ENCODE peak calls at places on chromosomes 4 and X, in four cellular contexts. One of them, this sample, is unnamed. For H3K36me3, the result is how much of the 10 kb centered on the place peaks cover.

GRCh38 chrX:42219231-42219630 is 295.9 kb upstream of the CASK start:
- DNase-seq in OCI-LY7: no peak
- DNase-seq in fibroblast of lung: no peak
- DNase-seq in neural progenitor cell: no peak
- DNase-seq in this sample: no peak

GRCh38 chr4:174873931-174874330 is 44.2 kb upstream of the ADAM29 start:
- DNase-seq in OCI-LY7: peak
- DNase-seq in fibroblast of lung: no peak
- DNase-seq in neural progenitor cell: peak
- DNase-seq in this sample: no peak

GRCh38 chr4:94726524-94727123 is 31.1 kb upstream of the BMPR1B start:
- DNase-seq in fibroblast of lung: no peak
- DNase-seq in neural progenitor cell: peak
- DNase-seq in OCI-LY7: no peak
- DNase-seq in this sample: no peak

GRCh38 chrX:71870337-71871098 is 40.1 kb upstream of the NHSL2 start:
- DNase-seq in fibroblast of lung: no peak
- DNase-seq in OCI-LY7: peak
- DNase-seq in neural progenitor cell: peak
- DNase-seq in this sample: peak

GRCh38 chr4:150050566-150050965 is 27.7 kb upstream of the DCLK2 start:
- DNase-seq in fibroblast of lung: no peak
- DNase-seq in neural progenitor cell: no peak
- DNase-seq in OCI-LY7: no peak
- DNase-seq in this sample: no peak

GRCh38 chr4:79920454-79920853 is 152.6 kb downstream of the ANTXR2 start:
- DNase-seq in OCI-LY7: no peak
- DNase-seq in fibroblast of lung: no peak
- DNase-seq in neural progenitor cell: no peak
- DNase-seq in this sample: no peak

GRCh38 chr4:106286611-106287010 is 29.4 kb downstream of the TBCK start:
- DNase-seq in fibroblast of lung: no peak
- DNase-seq in OCI-LY7: no peak
- DNase-seq in neural progenitor cell: no peak
- DNase-seq in this sample: no peak

GRCh38 chr4:164488114-164488513 is 265.8 kb upstream of the SMIM31 start:
- DNase-seq in OCI-LY7: no peak
- DNase-seq in fibroblast of lung: no peak
- DNase-seq in neural progenitor cell: no peak
- DNase-seq in this sample: no peak

GRCh38 chr4:142474398-142475087 is 371.6 kb downstream of the INPP4B start:
- DNase-seq in neural progenitor cell: no peak
- DNase-seq in OCI-LY7: no peak
- DNase-seq in fibroblast of lung: no peak
- DNase-seq in this sample: peak

GRCh38 chrX:72062890-72063289 is 68.8 kb downstream of the RTL5 start:
- DNase-seq in OCI-LY7: no peak
- DNase-seq in fibroblast of lung: peak
- DNase-seq in neural progenitor cell: no peak
- DNase-seq in this sample: no peak

GRCh38 chrX:72245461-72246089 is 6.7 kb upstream of the ERCC6L start:
- DNase-seq in neural progenitor cell: peak
- DNase-seq in OCI-LY7: peak
- DNase-seq in fibroblast of lung: peak
- DNase-seq in this sample: peak

GRCh38 chr4:151304755-151305154 is 20.6 kb downstream of the SH3D19 start:
- DNase-seq in fibroblast of lung: no peak
- DNase-seq in neural progenitor cell: no peak
- DNase-seq in OCI-LY7: no peak
- DNase-seq in this sample: peak

GRCh38 chr4:38094419-38094818 is 134.2 kb downstream of the PTTG2 start:
- DNase-seq in fibroblast of lung: no peak
- DNase-seq in neural progenitor cell: no peak
- DNase-seq in OCI-LY7: no peak
- DNase-seq in this sample: no peak

GRCh38 chrX:131564553-131565229 is 20.8 kb downstream of the OR13H1 start:
- DNase-seq in fibroblast of lung: no peak
- DNase-seq in OCI-LY7: no peak
- DNase-seq in neural progenitor cell: no peak
- DNase-seq in this sample: no peak

GRCh38 chr4:80112236-80112635 is 39.2 kb upstream of the ANTXR2 start:
- DNase-seq in fibroblast of lung: peak
- DNase-seq in OCI-LY7: no peak
- DNase-seq in neural progenitor cell: no peak
- DNase-seq in this sample: peak

GRCh38 chr4:174460684-174461083 is 61.6 kb downstream of the HPGD start:
- DNase-seq in OCI-LY7: no peak
- DNase-seq in neural progenitor cell: no peak
- DNase-seq in fibroblast of lung: peak
- DNase-seq in this sample: no peak

GRCh38 chr4:109234596-109234995 is 67.9 kb downstream of the COL25A1 start:
- DNase-seq in neural progenitor cell: no peak
- DNase-seq in OCI-LY7: no peak
- DNase-seq in fibroblast of lung: no peak
- DNase-seq in this sample: no peak

GRCh38 chr4:109232666-109233065 is 69.8 kb downstream of the COL25A1 start:
- DNase-seq in OCI-LY7: no peak
- DNase-seq in neural progenitor cell: no peak
- DNase-seq in fibroblast of lung: no peak
- DNase-seq in this sample: no peak

GRCh38 chr4:109233585-109233984 is 68.9 kb downstream of the COL25A1 start:
- DNase-seq in fibroblast of lung: no peak
- DNase-seq in neural progenitor cell: no peak
- DNase-seq in OCI-LY7: no peak
- DNase-seq in this sample: no peak

GRCh38 chr4:109229028-109229427 is 73.4 kb downstream of the COL25A1 start:
- DNase-seq in neural progenitor cell: no peak
- DNase-seq in OCI-LY7: no peak
- DNase-seq in fibroblast of lung: no peak
- DNase-seq in this sample: no peak

DNA sequence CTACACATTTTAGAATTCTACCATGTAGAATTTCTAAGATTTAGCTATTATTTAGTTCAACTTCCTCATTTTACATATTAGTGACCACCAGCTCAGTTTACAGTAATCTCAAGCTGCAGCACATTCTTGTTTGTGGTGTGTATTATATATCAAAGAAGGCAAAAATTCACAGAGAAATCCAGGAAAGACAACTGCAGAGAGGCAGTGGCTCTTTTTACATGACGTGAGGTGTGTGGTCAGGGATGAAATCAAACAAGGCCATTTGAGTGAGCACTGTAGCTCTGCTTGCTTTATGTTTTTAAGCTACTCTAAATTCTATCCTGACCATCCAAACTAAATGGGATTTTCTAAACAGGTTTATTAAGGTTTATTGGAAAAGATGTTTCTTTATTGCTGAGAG is 71.1 kb downstream of the COL25A1 start:
- DNase-seq in OCI-LY7: no peak
- DNase-seq in neural progenitor cell: no peak
- DNase-seq in fibroblast of lung: no peak
- DNase-seq in this sample: no peak
- H2AFZ ChIP-seq in OCI-LY7: no peak
- H2AFZ ChIP-seq in neural progenitor cell: no peak
- H2AFZ ChIP-seq in fibroblast of lung: no peak
- H2AFZ ChIP-seq in this sample: no peak

GRCh38 chr4:1310796-1311715 is 21.4 kb downstream of the MAEA start:
- DNase-seq in OCI-LY7: peak
- DNase-seq in neural progenitor cell: no peak
- DNase-seq in fibroblast of lung: no peak
- DNase-seq in this sample: peak

GRCh38 chr4:1315306-1315705 is 25.6 kb downstream of the MAEA start:
- DNase-seq in OCI-LY7: no peak
- DNase-seq in neural progenitor cell: no peak
- DNase-seq in fibroblast of lung: no peak
- DNase-seq in this sample: no peak

GRCh38 chr4:1315838-1316536 is 26.3 kb downstream of the MAEA start:
- DNase-seq in neural progenitor cell: no peak
- DNase-seq in OCI-LY7: peak
- DNase-seq in fibroblast of lung: no peak
- DNase-seq in this sample: no peak

GRCh38 chr4:1310031-1310795 is 20.5 kb downstream of the MAEA start:
- DNase-seq in fibroblast of lung: no peak
- DNase-seq in neural progenitor cell: no peak
- DNase-seq in OCI-LY7: no peak
- DNase-seq in this sample: peak

DNA sequence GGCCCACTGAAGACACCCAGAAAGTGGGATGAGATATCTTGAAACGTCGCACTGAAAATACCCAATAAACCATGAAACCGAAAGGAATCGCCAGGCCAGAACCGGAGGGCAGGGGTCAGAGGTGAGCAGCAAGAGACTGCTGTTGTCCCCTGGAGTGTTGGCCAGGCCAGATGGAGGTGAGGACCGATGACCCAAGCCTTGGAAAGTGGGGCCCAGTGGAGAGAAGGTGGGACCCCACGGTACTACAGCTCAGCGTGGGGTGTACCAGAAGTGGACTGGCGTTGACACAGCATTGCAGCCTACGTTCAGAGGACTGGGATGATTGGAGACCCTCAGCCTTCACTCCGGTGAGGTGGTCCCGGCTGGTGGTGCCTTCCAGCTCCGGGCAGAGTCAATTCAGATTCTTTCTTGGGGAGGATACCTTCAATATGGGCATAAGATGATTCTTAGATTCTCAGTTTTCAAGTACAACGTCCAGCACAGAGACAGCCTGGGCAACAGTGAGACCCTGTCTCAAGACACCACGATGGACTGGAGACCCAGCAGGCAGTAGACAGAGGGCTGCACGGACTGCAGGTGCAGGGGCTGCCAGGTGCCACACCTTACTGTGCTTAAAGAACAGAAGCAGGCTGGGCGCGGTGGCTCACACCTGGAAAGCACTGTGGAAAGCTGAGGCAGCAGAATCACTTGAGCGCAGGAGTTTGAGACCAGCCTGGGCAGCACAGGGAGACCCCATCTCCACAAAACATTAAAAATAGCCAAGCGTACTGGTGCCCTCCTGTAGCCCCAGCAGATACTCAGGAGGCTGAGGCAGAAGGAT is 23.3 kb downstream of the MAEA start:
- DNase-seq in OCI-LY7: no peak
- DNase-seq in fibroblast of lung: no peak
- DNase-seq in neural progenitor cell: no peak
- DNase-seq in this sample: peak
- H3K36me3 ChIP-seq in OCI-LY7: half or more
- H3K36me3 ChIP-seq in fibroblast of lung: under half
- H3K36me3 ChIP-seq in neural progenitor cell: under half
- H3K36me3 ChIP-seq in this sample: under half

DNA sequence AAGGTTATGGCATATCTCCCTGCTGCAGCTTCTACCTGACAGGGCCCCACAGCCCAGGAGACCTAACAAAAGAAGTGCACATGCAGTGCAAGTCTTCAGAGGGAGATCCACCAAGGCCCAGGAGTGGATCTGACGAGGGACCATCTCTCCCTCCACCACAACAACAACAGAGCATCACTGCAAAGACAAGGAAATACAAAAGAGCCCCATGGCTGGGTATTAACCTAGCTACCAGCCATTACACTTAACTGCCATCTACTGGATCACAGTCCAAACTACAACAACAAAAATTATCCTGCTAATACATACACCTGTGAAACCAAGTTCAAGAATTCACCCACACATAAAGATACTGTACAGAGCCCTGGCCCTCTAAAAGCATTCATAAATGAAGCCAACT is 280.2 kb upstream of the SLC7A11 start:
- DNase-seq in neural progenitor cell: peak
- DNase-seq in OCI-LY7: peak
- DNase-seq in fibroblast of lung: peak
- DNase-seq in this sample: no peak
- H2AFZ ChIP-seq in neural progenitor cell: no peak
- H2AFZ ChIP-seq in OCI-LY7: no peak
- H2AFZ ChIP-seq in fibroblast of lung: no peak
- H2AFZ ChIP-seq in this sample: no peak

GRCh38 chrX:790780-791360 is 160.3 kb downstream of the SHOX start:
- DNase-seq in OCI-LY7: no peak
- DNase-seq in fibroblast of lung: no peak
- DNase-seq in neural progenitor cell: peak
- DNase-seq in this sample: no peak
- H3K36me3 ChIP-seq in OCI-LY7: under half
- H3K36me3 ChIP-seq in fibroblast of lung: under half
- H3K36me3 ChIP-seq in neural progenitor cell: under half
- H3K36me3 ChIP-seq in this sample: under half

DNA sequence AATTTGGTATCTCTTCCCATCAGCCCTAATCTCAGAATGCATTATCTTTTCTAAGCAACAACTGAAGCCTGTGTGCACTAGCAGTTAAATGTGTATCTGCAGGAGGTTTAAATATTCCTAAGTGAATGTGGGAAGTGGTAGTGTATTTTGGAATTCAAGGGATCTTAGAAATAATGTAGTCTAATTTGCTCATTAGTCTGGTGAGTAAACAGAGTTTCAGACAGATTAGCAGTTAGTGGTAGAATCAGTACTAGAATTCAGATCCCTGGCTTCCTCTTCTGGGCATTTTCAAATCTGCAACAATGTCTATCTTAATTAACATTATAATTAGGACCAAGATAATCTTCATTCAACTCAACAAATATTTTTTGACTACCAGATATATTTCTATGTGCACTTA is 11.7 kb upstream of the CXCL2 start:
- DNase-seq in OCI-LY7: no peak
- DNase-seq in neural progenitor cell: no peak
- DNase-seq in fibroblast of lung: no peak
- DNase-seq in this sample: no peak
- H2AFZ ChIP-seq in OCI-LY7: no peak
- H2AFZ ChIP-seq in neural progenitor cell: no peak
- H2AFZ ChIP-seq in fibroblast of lung: no peak
- H2AFZ ChIP-seq in this sample: no peak

DNA sequence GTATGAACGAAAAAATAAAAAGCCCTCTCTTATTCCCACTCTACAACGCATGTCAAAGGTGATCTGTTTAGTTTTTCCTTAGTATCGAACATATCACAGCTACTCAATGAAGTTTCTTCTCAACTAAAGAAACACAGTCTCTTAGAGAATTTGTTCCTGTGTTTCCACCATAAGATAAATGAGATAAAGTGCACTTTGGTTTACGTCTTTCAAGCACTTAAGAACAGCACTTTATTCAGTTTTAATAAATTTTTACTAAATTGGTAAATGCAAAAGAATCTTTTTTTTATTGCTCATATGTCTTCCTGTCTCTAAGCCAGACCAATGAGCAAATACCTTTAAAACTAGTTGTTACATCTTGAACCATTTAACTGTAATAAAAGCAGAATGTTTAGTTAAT is 259.8 kb downstream of the CHIC1 start:
- DNase-seq in fibroblast of lung: no peak
- DNase-seq in neural progenitor cell: no peak
- DNase-seq in OCI-LY7: no peak
- DNase-seq in this sample: no peak
- H3K36me3 ChIP-seq in fibroblast of lung: under half
- H3K36me3 ChIP-seq in neural progenitor cell: under half
- H3K36me3 ChIP-seq in OCI-LY7: under half
- H3K36me3 ChIP-seq in this sample: under half

GRCh38 chr4:57182132-57182874 is 72.1 kb upstream of the IGFBP7 start:
- DNase-seq in OCI-LY7: no peak
- DNase-seq in neural progenitor cell: no peak
- DNase-seq in fibroblast of lung: no peak
- DNase-seq in this sample: no peak
- H2AFZ ChIP-seq in OCI-LY7: no peak
- H2AFZ ChIP-seq in neural progenitor cell: no peak
- H2AFZ ChIP-seq in fibroblast of lung: no peak
- H2AFZ ChIP-seq in this sample: no peak

This sample was measured in osteoblast.